ENCODE peak calls at places on chromosome 20, in seven cellular contexts. I is PC-3, V is GM23338, Q is neural progenitor cell, K is HCT116, J is hepatocyte, T is GM23248. S is an unnamed sample.

GRCh38 chr20:31608256-31608980 is 3.3 kb downstream of the ID1 start:
- DNase-seq in I (peak; percentile 94), K (peak; percentile 91), V (peak; percentile 100), Q (peak; percentile 93), T (peak; percentile 90), J (peak; percentile 100), S (no peak)

GRCh38 chr20:44138859-44139258 is 48.1 kb downstream of the JPH2 start:
- DNase-seq in T (no peak), I (no peak), K (no peak), J (no peak), V (no peak), Q (no peak), S (no peak)

GRCh38 chr20:62628691-62629090 is 13.6 kb upstream of the SLCO4A1 start:
- DNase-seq in Q (no peak), J (no peak), I (peak; percentile 96), V (peak; percentile 68), K (no peak), T (no peak), S (no peak)

GRCh38 chr20:32332614-32333013 is 25.5 kb upstream of the ASXL1 start:
- DNase-seq in Q (no peak), K (no peak), T (peak; percentile 82), I (peak; percentile 79), J (no peak), V (no peak), S (no peak)

GRCh38 chr20:363319-364078 is 16.6 kb downstream of the NRSN2 start:
- DNase-seq in V (no peak), I (peak; percentile 80), J (peak; percentile 29), Q (no peak), T (peak; percentile 30), K (no peak), S (peak; percentile 30)

GRCh38 chr20:2521369-2522305 is 12.9 kb upstream of the ZNF343 start:
- DNase-seq in V (peak; percentile 76), J (peak; percentile 56), K (peak; percentile 39), T (peak; percentile 53), I (peak; percentile 63), Q (peak; percentile 66), S (peak; percentile 58)

GRCh38 chr20:17613328-17614175 is 43.7 kb downstream of the DSTN start:
- DNase-seq in I (no peak), V (no peak), Q (no peak), T (no peak), K (no peak), J (peak; percentile 18), S (no peak)

GRCh38 chr20:48015136-48015925 is 230.1 kb upstream of the SULF2 start:
- DNase-seq in T (peak; percentile 20), J (no peak), K (no peak), Q (no peak), I (no peak), V (no peak), S (no peak)

GRCh38 chr20:8756410-8756809 is 312.5 kb upstream of the PLCB4 start:
- DNase-seq in I (peak; percentile 77), K (peak; percentile 18), T (peak; percentile 98), V (no peak), Q (no peak), J (peak; percentile 41), S (no peak)

GRCh38 chr20:40938020-40938419 is 90.6 kb upstream of the TOP1 start:
- DNase-seq in J (no peak), V (peak; percentile 64), K (no peak), I (no peak), Q (no peak), T (no peak), S (peak; percentile 45)

GRCh38 chr20:41509316-41509715 is 108.9 kb downstream of the CHD6 start:
- DNase-seq in Q (no peak), K (no peak), T (no peak), V (no peak), I (no peak), J (no peak), S (no peak)

GRCh38 chr20:15895126-15895525 is 678.1 kb downstream of the KIF16B start:
- DNase-seq in I (no peak), J (no peak), K (no peak), Q (no peak), V (no peak), T (peak; percentile 18), S (no peak)

GRCh38 chr20:56621730-56622129 is 7.4 kb upstream of the TFAP2C start:
- DNase-seq in V (no peak), Q (no peak), J (no peak), I (no peak), K (no peak), T (no peak), S (no peak)

GRCh38 chr20:17705916-17706315 is 6.2 kb downstream of the BANF2 start:
- DNase-seq in Q (no peak), K (no peak), V (no peak), J (no peak), I (no peak), T (no peak), S (no peak)

GRCh38 chr20:34124469-34125249 is 12.6 kb upstream of the EIF2S2 start:
- DNase-seq in J (no peak), I (no peak), Q (no peak), K (no peak), V (no peak), T (no peak), S (peak; percentile 81)

GRCh38 chr20:51531141-51531710 is 11.3 kb downstream of the NFATC2 start:
- DNase-seq in I (peak; percentile 98), T (peak; percentile 24), K (peak; percentile 76), V (no peak), Q (no peak), J (no peak), S (no peak)

GRCh38 chr20:54267510-54268003 is 59.7 kb downstream of the PFDN4 start:
- DNase-seq in Q (peak; percentile 27), I (peak; percentile 91), J (peak; percentile 54), T (peak; percentile 30), K (peak; percentile 87), V (peak; percentile 17), S (no peak)

GRCh38 chr20:15555913-15556312 is 1017.3 kb downstream of the KIF16B start:
- DNase-seq in Q (no peak), T (no peak), K (no peak), V (no peak), I (no peak), J (peak; percentile 9), S (no peak)

GRCh38 chr20:438581-439469 is 23.5 kb downstream of the TBC1D20 start:
- DNase-seq in J (no peak), I (no peak), K (no peak), V (no peak), Q (no peak), T (no peak), S (peak; percentile 28)

GRCh38 chr20:36304786-36305495 is 1.2 kb upstream of the DLGAP4 start:
- DNase-seq in I (no peak), T (no peak), V (no peak), Q (peak; percentile 31), J (no peak), K (no peak), S (no peak)

GRCh38 chr20:10357061-10357708 is 76.8 kb downstream of the MKKS start:
- DNase-seq in V (no peak), K (no peak), J (no peak), T (no peak), I (no peak), Q (no peak), S (no peak)

GRCh38 chr20:59177266-59178250 is 13.9 kb downstream of the ZNF831 start:
- DNase-seq in Q (no peak), K (no peak), J (no peak), I (no peak), V (no peak), T (no peak), S (no peak)

GRCh38 chr20:23161968-23162696 is 76.0 kb upstream of the CD93 start:
- DNase-seq in V (no peak), I (peak; percentile 19), Q (no peak), T (no peak), K (no peak), J (peak; percentile 79), S (no peak)

GRCh38 chr20:38126146-38126912 is 38.7 kb downstream of the TGM2 start:
- DNase-seq in Q (no peak), V (no peak), I (no peak), J (no peak), T (no peak), K (no peak), S (no peak)
- TF ChIP-seq EZH2phosphoT487 in Q (no peak), V (no peak), I (no peak), J (no peak), T (no peak), K (no peak), S (no peak)

DNA sequence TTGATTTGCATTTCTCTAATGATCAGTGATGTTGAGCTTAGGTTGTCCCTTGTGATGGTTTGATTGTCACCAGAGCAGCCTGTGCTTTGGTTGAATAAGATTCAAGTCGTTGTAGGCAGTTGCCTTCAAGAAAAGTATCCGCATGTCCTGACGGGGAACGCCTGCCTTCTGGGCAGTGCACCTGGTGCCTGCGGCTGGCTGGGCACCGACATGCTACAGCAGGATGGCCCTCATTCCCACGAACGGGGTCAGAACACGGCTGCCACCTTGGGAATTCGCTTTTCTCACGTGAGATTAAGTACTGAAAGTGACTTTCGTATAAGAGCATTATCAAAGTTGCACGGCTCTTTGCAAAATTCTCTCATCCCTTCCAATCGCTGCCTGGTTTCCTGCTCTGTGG is 78.4 kb downstream of the CDH4 start:
- DNase-seq in Q (no peak), J (no peak), I (no peak), T (no peak), V (no peak), K (no peak), S (no peak)
- TF ChIP-seq EZH2phosphoT487 in Q (no peak), J (no peak), I (no peak), T (no peak), V (no peak), K (no peak), S (no peak)

GRCh38 chr20:13819885-13820645 is 35.2 kb downstream of the NDUFAF5 start:
- DNase-seq in I (peak; percentile 95), K (peak; percentile 42), J (peak; percentile 79), Q (peak; percentile 59), T (peak; percentile 70), V (peak; percentile 80), S (peak; percentile 61)
- TF ChIP-seq EZH2phosphoT487 in I (no peak), K (no peak), J (no peak), Q (no peak), T (no peak), V (no peak), S (no peak)

GRCh38 chr20:46545077-46545826 is 5.2 kb downstream of the OCSTAMP start:
- DNase-seq in K (no peak), I (no peak), Q (no peak), J (no peak), T (peak; percentile 15), V (no peak), S (no peak)

GRCh38 chr20:46546293-46546692 is 4.2 kb downstream of the OCSTAMP start:
- DNase-seq in Q (no peak), V (no peak), I (no peak), K (no peak), J (no peak), T (no peak), S (no peak)

GRCh38 chr20:46547995-46548394 is 2.5 kb downstream of the OCSTAMP start:
- DNase-seq in I (no peak), K (no peak), V (no peak), Q (no peak), J (no peak), T (no peak), S (no peak)

GRCh38 chr20:46545827-46546138 is 4.7 kb downstream of the OCSTAMP start:
- DNase-seq in T (no peak), Q (no peak), J (no peak), K (no peak), I (no peak), V (no peak), S (no peak)

DNA sequence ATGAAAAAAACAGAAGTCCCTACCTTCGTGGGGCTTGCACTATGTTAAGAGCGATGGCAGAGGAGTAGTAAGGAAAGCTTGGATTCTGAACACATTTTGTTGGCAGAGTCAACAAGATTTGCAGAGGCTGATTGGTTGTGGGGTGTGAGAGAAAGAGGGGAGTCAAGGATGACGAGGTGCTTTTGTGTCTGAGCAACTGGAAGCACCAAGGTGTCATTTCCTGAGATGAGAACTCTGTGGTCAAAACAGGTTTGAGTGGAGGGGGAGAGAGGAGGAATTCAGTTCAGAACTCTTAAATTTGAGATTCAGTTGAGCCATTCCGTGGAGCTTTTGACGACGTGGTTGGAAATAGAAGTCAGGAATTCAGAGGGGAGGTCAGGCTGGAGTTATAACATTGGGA is 3.5 kb downstream of the OCSTAMP start:
- DNase-seq in J (no peak), I (no peak), T (no peak), V (no peak), Q (no peak), K (no peak), S (no peak)
- TF ChIP-seq EZH2phosphoT487 in J (no peak), I (no peak), T (no peak), V (no peak), Q (no peak), K (no peak), S (no peak)

S was measured in OCI-LY7.